ENCODE peak calls at places on chromosome 20, in nine cellular contexts. One of them, this sample, is unnamed.

GRCh38 chr20:47191074-47191673 is 165.3 kb downstream of the ZMYND8 start:
- DNase-seq in D721Med: no peak
- DNase-seq in CD4-positive, alpha-beta memory T cell: no peak
- DNase-seq in hippocampal formation: no peak
- DNase-seq in fibroblast of pulmonary artery: no peak
- DNase-seq in adipocyte: no peak
- DNase-seq in HT-29: no peak
- DNase-seq in Kasumi-1: no peak
- DNase-seq in WERI-Rb-1: no peak
- DNase-seq in this sample: no peak

GRCh38 chr20:48292806-48293205 is 507.5 kb upstream of the SULF2 start:
- DNase-seq in D721Med: no peak
- DNase-seq in CD4-positive, alpha-beta memory T cell: no peak
- DNase-seq in hippocampal formation: no peak
- DNase-seq in fibroblast of pulmonary artery: no peak
- DNase-seq in adipocyte: no peak
- DNase-seq in HT-29: no peak
- DNase-seq in Kasumi-1: no peak
- DNase-seq in WERI-Rb-1: no peak
- DNase-seq in this sample: no peak

GRCh38 chr20:46739441-46740213 is 30.2 kb downstream of the SLC2A10 start:
- DNase-seq in D721Med: no peak
- DNase-seq in CD4-positive, alpha-beta memory T cell: no peak
- DNase-seq in hippocampal formation: no peak
- DNase-seq in fibroblast of pulmonary artery: no peak
- DNase-seq in adipocyte: no peak
- DNase-seq in HT-29: peak; percentile 75
- DNase-seq in Kasumi-1: no peak
- DNase-seq in WERI-Rb-1: no peak
- DNase-seq in this sample: no peak

GRCh38 chr20:63408684-63409046 is 47.5 kb upstream of the CHRNA4 start:
- DNase-seq in D721Med: no peak
- DNase-seq in CD4-positive, alpha-beta memory T cell: no peak
- DNase-seq in hippocampal formation: no peak
- DNase-seq in fibroblast of pulmonary artery: no peak
- DNase-seq in adipocyte: no peak
- DNase-seq in HT-29: no peak
- DNase-seq in Kasumi-1: no peak
- DNase-seq in WERI-Rb-1: no peak
- DNase-seq in this sample: no peak

GRCh38 chr20:37228656-37229055 is 33.0 kb downstream of the GHRH start:
- DNase-seq in D721Med: no peak
- DNase-seq in CD4-positive, alpha-beta memory T cell: no peak
- DNase-seq in hippocampal formation: no peak
- DNase-seq in fibroblast of pulmonary artery: no peak
- DNase-seq in adipocyte: no peak
- DNase-seq in HT-29: no peak
- DNase-seq in Kasumi-1: no peak
- DNase-seq in WERI-Rb-1: no peak
- DNase-seq in this sample: no peak

GRCh38 chr20:53735536-53736050 is 142.0 kb upstream of the ZNF217 start:
- DNase-seq in D721Med: no peak
- DNase-seq in CD4-positive, alpha-beta memory T cell: no peak
- DNase-seq in hippocampal formation: no peak
- DNase-seq in fibroblast of pulmonary artery: peak; percentile 94
- DNase-seq in adipocyte: peak; percentile 91
- DNase-seq in HT-29: peak; percentile 70
- DNase-seq in Kasumi-1: peak; percentile 49
- DNase-seq in WERI-Rb-1: peak; percentile 68
- DNase-seq in this sample: no peak

GRCh38 chr20:3470627-3471396 is at the start of gene ATRN:
- DNase-seq in D721Med: peak; percentile 57
- DNase-seq in CD4-positive, alpha-beta memory T cell: peak; percentile 82
- DNase-seq in hippocampal formation: peak; percentile 65
- DNase-seq in fibroblast of pulmonary artery: peak; percentile 93
- DNase-seq in adipocyte: peak; percentile 97
- DNase-seq in HT-29: peak; percentile 54
- DNase-seq in Kasumi-1: peak; percentile 71
- DNase-seq in WERI-Rb-1: peak; percentile 94
- DNase-seq in this sample: peak; percentile 88

GRCh38 chr20:7174554-7174953 is 407.1 kb downstream of the BMP2 start:
- DNase-seq in D721Med: no peak
- DNase-seq in CD4-positive, alpha-beta memory T cell: no peak
- DNase-seq in hippocampal formation: no peak
- DNase-seq in fibroblast of pulmonary artery: no peak
- DNase-seq in adipocyte: no peak
- DNase-seq in HT-29: no peak
- DNase-seq in Kasumi-1: no peak
- DNase-seq in WERI-Rb-1: no peak
- DNase-seq in this sample: no peak

GRCh38 chr20:38805502-38805957 is at the start of gene PPP1R16B:
- DNase-seq in D721Med: no peak
- DNase-seq in CD4-positive, alpha-beta memory T cell: peak; percentile 80
- DNase-seq in hippocampal formation: peak; percentile 50
- DNase-seq in fibroblast of pulmonary artery: peak; percentile 36
- DNase-seq in adipocyte: peak; percentile 48
- DNase-seq in HT-29: no peak
- DNase-seq in Kasumi-1: peak; percentile 29
- DNase-seq in WERI-Rb-1: peak; percentile 47
- DNase-seq in this sample: no peak

GRCh38 chr20:38961530-38962043 is 557 bp upstream of the DHX35 start:
- DNase-seq in D721Med: no peak
- DNase-seq in CD4-positive, alpha-beta memory T cell: no peak
- DNase-seq in hippocampal formation: no peak
- DNase-seq in fibroblast of pulmonary artery: no peak
- DNase-seq in adipocyte: no peak
- DNase-seq in HT-29: no peak
- DNase-seq in Kasumi-1: no peak
- DNase-seq in WERI-Rb-1: no peak
- DNase-seq in this sample: no peak

GRCh38 chr20:50611128-50611810 is 80.1 kb downstream of the RIPOR3 start:
- DNase-seq in D721Med: no peak
- DNase-seq in CD4-positive, alpha-beta memory T cell: no peak
- DNase-seq in hippocampal formation: no peak
- DNase-seq in fibroblast of pulmonary artery: peak; percentile 27
- DNase-seq in adipocyte: no peak
- DNase-seq in HT-29: no peak
- DNase-seq in Kasumi-1: no peak
- DNase-seq in WERI-Rb-1: no peak
- DNase-seq in this sample: no peak

GRCh38 chr20:58666702-58667101 is 15.6 kb downstream of the STX16 start:
- DNase-seq in D721Med: no peak
- DNase-seq in CD4-positive, alpha-beta memory T cell: no peak
- DNase-seq in hippocampal formation: no peak
- DNase-seq in fibroblast of pulmonary artery: no peak
- DNase-seq in adipocyte: no peak
- DNase-seq in HT-29: no peak
- DNase-seq in Kasumi-1: no peak
- DNase-seq in WERI-Rb-1: no peak
- DNase-seq in this sample: no peak

GRCh38 chr20:11204926-11205768 is 531.3 kb upstream of the JAG1 start:
- DNase-seq in D721Med: no peak
- DNase-seq in CD4-positive, alpha-beta memory T cell: no peak
- DNase-seq in hippocampal formation: peak; percentile 40
- DNase-seq in fibroblast of pulmonary artery: peak; percentile 86
- DNase-seq in adipocyte: peak; percentile 62
- DNase-seq in HT-29: peak; percentile 87
- DNase-seq in Kasumi-1: peak; percentile 68
- DNase-seq in WERI-Rb-1: peak; percentile 64
- DNase-seq in this sample: peak; percentile 50

GRCh38 chr20:3473944-3474343 is 3.1 kb downstream of the ATRN start:
- DNase-seq in D721Med: no peak
- DNase-seq in CD4-positive, alpha-beta memory T cell: no peak
- DNase-seq in hippocampal formation: no peak
- DNase-seq in fibroblast of pulmonary artery: no peak
- DNase-seq in adipocyte: no peak
- DNase-seq in HT-29: no peak
- DNase-seq in Kasumi-1: no peak
- DNase-seq in WERI-Rb-1: no peak
- DNase-seq in this sample: no peak

GRCh38 chr20:2006452-2007381 is 12.9 kb upstream of the PDYN start:
- DNase-seq in D721Med: no peak
- DNase-seq in CD4-positive, alpha-beta memory T cell: no peak
- DNase-seq in hippocampal formation: no peak
- DNase-seq in fibroblast of pulmonary artery: peak; percentile 54
- DNase-seq in adipocyte: peak; percentile 65
- DNase-seq in HT-29: peak; percentile 34
- DNase-seq in Kasumi-1: peak; percentile 19
- DNase-seq in WERI-Rb-1: peak; percentile 55
- DNase-seq in this sample: no peak

GRCh38 chr20:4052554-4052953 is 37.2 kb upstream of the RNF24 start:
- DNase-seq in D721Med: no peak
- DNase-seq in CD4-positive, alpha-beta memory T cell: no peak
- DNase-seq in hippocampal formation: no peak
- DNase-seq in fibroblast of pulmonary artery: no peak
- DNase-seq in adipocyte: no peak
- DNase-seq in HT-29: no peak
- DNase-seq in Kasumi-1: no peak
- DNase-seq in WERI-Rb-1: no peak
- DNase-seq in this sample: no peak

GRCh38 chr20:35253010-35253409 is 24.9 kb downstream of the MMP24OS start:
- DNase-seq in D721Med: no peak
- DNase-seq in CD4-positive, alpha-beta memory T cell: no peak
- DNase-seq in hippocampal formation: no peak
- DNase-seq in fibroblast of pulmonary artery: no peak
- DNase-seq in adipocyte: no peak
- DNase-seq in HT-29: no peak
- DNase-seq in Kasumi-1: no peak
- DNase-seq in WERI-Rb-1: no peak
- DNase-seq in this sample: no peak

GRCh38 chr20:53597085-53597482 is 3.4 kb upstream of the ZNF217 start:
- DNase-seq in D721Med: no peak
- DNase-seq in CD4-positive, alpha-beta memory T cell: no peak
- DNase-seq in hippocampal formation: no peak
- DNase-seq in fibroblast of pulmonary artery: peak; percentile 84
- DNase-seq in adipocyte: no peak
- DNase-seq in HT-29: peak; percentile 75
- DNase-seq in Kasumi-1: no peak
- DNase-seq in WERI-Rb-1: no peak
- DNase-seq in this sample: no peak

GRCh38 chr20:58597021-58597940 is 53.8 kb upstream of the STX16 start:
- DNase-seq in D721Med: peak; percentile 77
- DNase-seq in CD4-positive, alpha-beta memory T cell: no peak
- DNase-seq in hippocampal formation: no peak
- DNase-seq in fibroblast of pulmonary artery: no peak
- DNase-seq in adipocyte: peak; percentile 26
- DNase-seq in HT-29: no peak
- DNase-seq in Kasumi-1: no peak
- DNase-seq in WERI-Rb-1: peak; percentile 91
- DNase-seq in this sample: peak; percentile 77

GRCh38 chr20:63096681-63097335 is 90.0 kb upstream of the BHLHE23 start:
- DNase-seq in D721Med: peak; percentile 8
- DNase-seq in CD4-positive, alpha-beta memory T cell: no peak
- DNase-seq in hippocampal formation: no peak
- DNase-seq in fibroblast of pulmonary artery: no peak
- DNase-seq in adipocyte: no peak
- DNase-seq in HT-29: no peak
- DNase-seq in Kasumi-1: no peak
- DNase-seq in WERI-Rb-1: peak; percentile 4
- DNase-seq in this sample: no peak

GRCh38 chr20:53828673-53829085 is 235.0 kb upstream of the ZNF217 start:
- DNase-seq in D721Med: no peak
- DNase-seq in CD4-positive, alpha-beta memory T cell: no peak
- DNase-seq in hippocampal formation: no peak
- DNase-seq in fibroblast of pulmonary artery: peak; percentile 95
- DNase-seq in adipocyte: peak; percentile 87
- DNase-seq in HT-29: peak; percentile 38
- DNase-seq in Kasumi-1: no peak
- DNase-seq in WERI-Rb-1: no peak
- DNase-seq in this sample: no peak

GRCh38 chr20:36606171-36607116 is 865 bp downstream of the RAB5IF start:
- DNase-seq in D721Med: no peak
- DNase-seq in CD4-positive, alpha-beta memory T cell: no peak
- DNase-seq in hippocampal formation: no peak
- DNase-seq in fibroblast of pulmonary artery: peak; percentile 59
- DNase-seq in adipocyte: peak; percentile 71
- DNase-seq in HT-29: peak; percentile 60
- DNase-seq in Kasumi-1: peak; percentile 48
- DNase-seq in WERI-Rb-1: no peak
- DNase-seq in this sample: no peak

This sample was measured in tibial artery.